ENCODE peak calls at places on chromosomes 16 and 17, in ten cellular contexts. Q is GM23338, Z is fibroblast of lung, V is uterus, B is WTC11, A is astrocyte of the spinal cord, X is ELR, F is activated T-helper 1 cell treated with Interleukin-2 at 50 U/mL for 16 hours, W is PC-9, S is transverse colon. U is an unnamed sample.

GRCh38 chr17:58059141-58059540 is 24.1 kb upstream of the DYNLL2 start:
- DNase-seq in Q (peak), Z (no peak), V (no peak), B (no peak), A (no peak), X (no peak), F (no peak), W (no peak), S (no peak), U (no peak)

GRCh38 chr17:50661795-50662391 is 27.2 kb downstream of the ABCC3 start:
- DNase-seq in Q (peak), Z (peak), V (peak), B (no peak), A (peak), X (peak), F (no peak), W (peak), S (peak), U (peak)

GRCh38 chr17:35586569-35587073 is 501 bp upstream of the AP2B1 start:
- DNase-seq in Q (no peak), Z (no peak), V (no peak), B (no peak), A (no peak), X (no peak), F (no peak), W (no peak), S (no peak), U (no peak)

GRCh38 chr16:54933281-54934150 is 2.9 kb downstream of the IRX5 start:
- DNase-seq in Q (peak), Z (peak), V (no peak), B (peak), A (peak), X (no peak), F (no peak), W (no peak), S (no peak), U (no peak)

GRCh38 chr16:65229191-65229662 is 107.4 kb upstream of the CDH11 start:
- DNase-seq in Q (peak), Z (peak), V (no peak), B (no peak), A (no peak), X (no peak), F (no peak), W (no peak), S (no peak), U (peak)

GRCh38 chr17:27384721-27385120 is 71.5 kb upstream of the KSR1 start:
- DNase-seq in Q (no peak), Z (peak), V (no peak), B (no peak), A (peak), X (no peak), F (no peak), W (no peak), S (no peak), U (no peak)

GRCh38 chr17:46742539-46743270 is 75.8 kb downstream of the WNT3 start:
- DNase-seq in Q (no peak), Z (peak), V (no peak), B (no peak), A (peak), X (peak), F (no peak), W (peak), S (no peak), U (peak)

GRCh38 chr17:3888343-3889171 is 4.3 kb downstream of the CAMKK1 start:
- DNase-seq in Q (peak), Z (peak), V (peak), B (peak), A (peak), X (peak), F (no peak), W (peak), S (peak), U (peak)

GRCh38 chr16:88530858-88531203 is 39.4 kb upstream of the ZC3H18 start:
- DNase-seq in Q (no peak), Z (no peak), V (no peak), B (no peak), A (no peak), X (no peak), F (no peak), W (no peak), S (no peak), U (no peak)

GRCh38 chr17:58060596-58061191 is 22.5 kb upstream of the DYNLL2 start:
- DNase-seq in Q (no peak), Z (peak), V (peak), B (no peak), A (no peak), X (peak), F (no peak), W (no peak), S (peak), U (no peak)

GRCh38 chr16:9941245-9941644 is 241.0 kb downstream of the GRIN2A start:
- DNase-seq in Q (no peak), Z (no peak), V (no peak), B (no peak), A (no peak), X (no peak), F (no peak), W (no peak), S (no peak), U (no peak)

U was measured in HFFc6.